ENCODE peak calls at places on chromosomes 12 and 14, in four cellular contexts. N is A549, I is breast epithelium, M is osteoblast. W is an unnamed sample.

GRCh38 chr14:21913759-21914158 is 240.1 kb upstream of the OR4E1 start:
- DNase-seq in N (peak; percentile 48), M (no peak), I (no peak), W (peak; percentile 31)

GRCh38 chr12:113860950-113861349 is 105.2 kb downstream of the RBM19 start:
- DNase-seq in N (peak; percentile 60), I (no peak), M (peak; percentile 97), W (peak; percentile 62)

GRCh38 chr12:14845350-14845750 is 2.0 kb upstream of the ART4 start:
- DNase-seq in I (no peak), N (peak; percentile 58), M (no peak), W (peak; percentile 46)

GRCh38 chr14:85813040-85813439 is 283.1 kb downstream of the FLRT2 start:
- DNase-seq in I (no peak), M (no peak), N (no peak), W (no peak)

GRCh38 chr12:30997685-30998440 is 71.3 kb downstream of the TSPAN11 start:
- DNase-seq in N (no peak), M (peak; percentile 51), I (no peak), W (no peak)

GRCh38 chr12:114404451-114405198 is 1.3 kb downstream of the TBX5 start:
- DNase-seq in M (peak; percentile 72), I (no peak), N (no peak), W (no peak)

GRCh38 chr14:29858299-29858698 is 69.3 kb downstream of the PRKD1 start:
- DNase-seq in M (no peak), I (no peak), N (no peak), W (no peak)

GRCh38 chr12:76543831-76544347 is 15.7 kb downstream of the OSBPL8 start:
- DNase-seq in N (no peak), M (no peak), I (no peak), W (no peak)

GRCh38 chr12:4037747-4038312 is 164.6 kb upstream of the PARP11 start:
- DNase-seq in I (no peak), N (peak; percentile 29), M (peak; percentile 89), W (peak; percentile 19)

GRCh38 chr12:32021346-32021773 is 62.1 kb downstream of the RESF1 start:
- DNase-seq in I (no peak), N (no peak), M (no peak), W (no peak)

GRCh38 chr12:92304335-92305066 is 158.9 kb upstream of the BTG1 start:
- DNase-seq in M (no peak), I (no peak), N (no peak), W (no peak)

GRCh38 chr12:27331299-27331926 is 1.2 kb upstream of the BMAL2 start:
- DNase-seq in N (peak; percentile 64), I (no peak), M (peak; percentile 97), W (peak; percentile 81)

DNA sequence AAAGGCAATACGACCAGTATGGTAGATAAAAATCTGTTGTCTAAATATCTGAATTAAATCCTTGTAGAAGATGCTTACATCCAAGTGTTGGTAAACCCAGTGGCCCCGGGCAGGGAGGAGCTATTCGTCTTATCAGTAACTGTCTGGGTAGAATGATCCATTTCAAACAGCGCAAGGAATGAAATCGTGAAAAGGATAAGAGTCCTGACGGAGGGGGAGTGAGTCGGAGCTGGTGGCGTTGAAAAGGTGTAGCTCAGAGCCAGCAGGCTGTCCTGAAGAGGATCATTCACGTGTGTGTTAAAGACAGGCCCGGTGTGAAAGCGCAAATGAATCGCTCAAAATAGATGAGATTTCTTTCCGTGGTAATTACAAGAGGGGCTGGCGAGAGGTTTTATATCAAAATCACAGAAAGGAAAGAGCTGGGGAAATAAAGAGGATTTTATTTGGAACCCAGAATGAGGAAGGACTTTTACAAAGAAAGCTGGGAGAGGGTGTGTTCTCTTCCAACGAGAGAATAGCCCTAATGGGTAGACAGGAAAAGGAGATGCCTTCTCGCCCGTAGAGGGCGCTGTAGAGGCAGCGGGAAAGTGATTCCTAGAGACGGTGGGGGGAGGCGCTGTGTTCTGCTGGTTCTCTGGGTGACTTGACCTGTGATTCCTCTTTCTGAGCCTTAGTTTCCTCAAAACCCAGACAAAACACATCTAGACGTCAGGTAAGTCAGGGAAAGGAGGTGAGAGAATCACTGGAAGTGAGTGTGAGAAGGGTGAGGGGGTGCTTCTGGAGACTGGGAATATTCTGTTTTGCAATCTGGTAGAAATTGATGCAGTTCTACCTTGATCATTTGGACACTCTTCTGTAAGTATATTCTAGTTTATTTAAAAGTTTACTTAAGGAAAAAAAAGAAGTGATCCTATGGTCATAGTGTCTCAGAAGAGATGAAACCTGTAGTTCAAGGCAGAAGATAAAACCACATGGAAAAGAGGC is 39.3 kb downstream of the SRRM4 start:
- DNase-seq in N (peak; percentile 6), I (no peak), M (no peak), W (no peak)
- TF ChIP-seq CTCF in N (peak; percentile 27), I (no peak), M (no peak), W (no peak)

DNA sequence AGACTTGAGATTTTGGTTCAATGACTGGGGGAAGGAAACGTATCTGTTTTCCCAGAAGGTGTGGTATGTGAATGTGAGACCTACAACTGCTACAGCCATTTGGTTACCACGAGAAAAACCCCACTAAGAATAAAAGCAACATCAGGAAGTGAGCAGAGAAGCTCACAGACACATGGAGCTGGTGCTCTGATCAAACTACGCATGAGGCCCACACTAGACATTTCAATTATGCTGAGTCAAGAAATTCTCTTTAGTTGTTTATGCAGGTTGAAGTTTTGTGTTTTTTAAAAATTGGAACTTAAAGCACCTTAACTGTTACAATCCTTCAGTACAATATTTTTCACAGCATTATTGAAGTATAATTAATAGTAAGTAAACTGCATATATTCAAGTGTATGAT is 8.9 kb upstream of the SPTLC2 start:
- DNase-seq in N (no peak), I (no peak), M (no peak), W (no peak)
- H3K4me3 ChIP-seq in N (no peak overlapping the region), I (no peak overlapping the region), M (no peak overlapping the region), W (no peak overlapping the region)

GRCh38 chr14:58272589-58273372 is 25.6 kb upstream of the ARID4A start:
- DNase-seq in N (peak; percentile 8), I (no peak), M (peak; percentile 25), W (peak; percentile 34)
- TF ChIP-seq CTCF in N (no peak), I (no peak), M (no peak), W (peak; percentile 25)

GRCh38 chr12:80938397-80938796 is 663 bp upstream of the LIN7A start:
- DNase-seq in I (no peak), M (no peak), N (no peak), W (no peak)
- H3K4me3 ChIP-seq in I (peak overlapping the region; percentile 71), M (peak overlapping the region; percentile 85), N (no peak overlapping the region), W (peak overlapping the region; percentile 92)

GRCh38 chr12:52331833-52332232 is 10.6 kb upstream of the KRT83 start:
- DNase-seq in I (no peak), M (no peak), N (no peak), W (no peak)

GRCh38 chr12:52324068-52324444 is 2.9 kb upstream of the KRT83 start:
- DNase-seq in N (no peak), I (no peak), M (peak; percentile 30), W (no peak)

GRCh38 chr12:52327086-52327829 is 6.1 kb upstream of the KRT83 start:
- DNase-seq in I (peak; percentile 85), N (peak; percentile 100), M (peak; percentile 99), W (peak; percentile 61)

GRCh38 chr12:52331039-52331438 is 9.8 kb upstream of the KRT83 start:
- DNase-seq in N (no peak), I (no peak), M (peak; percentile 41), W (no peak)

DNA sequence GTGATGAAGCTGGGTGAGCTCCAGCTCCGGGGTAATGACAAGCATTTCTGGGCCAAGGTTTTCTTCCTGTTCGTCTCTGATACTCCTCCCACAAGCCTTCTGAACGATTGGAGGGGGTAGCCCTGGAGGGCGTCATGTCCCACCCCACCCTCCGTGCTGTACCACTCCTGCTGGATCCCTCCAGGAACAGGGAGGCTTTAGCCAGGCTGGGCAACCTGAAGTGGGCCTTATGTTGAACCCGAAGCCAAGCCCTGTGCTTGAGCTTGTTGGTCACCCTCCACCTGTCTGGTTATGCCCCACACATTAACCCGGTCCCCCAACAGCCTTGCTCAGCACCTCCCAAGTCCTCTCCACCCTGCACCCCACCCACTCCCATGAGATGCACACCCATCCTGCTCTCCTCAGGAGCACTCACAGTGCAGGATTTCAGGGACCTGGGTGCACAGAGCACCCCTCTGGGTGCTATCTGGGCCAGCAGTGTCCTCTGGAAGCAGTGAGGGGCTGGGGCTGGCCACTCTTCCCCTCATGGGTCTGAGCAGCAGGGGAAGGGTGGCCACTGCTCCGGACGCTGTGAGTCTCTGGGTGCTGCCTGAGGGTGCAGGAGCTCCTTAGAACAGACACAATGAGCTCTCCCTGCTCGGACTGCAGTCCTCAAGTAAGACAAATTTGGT is 6.8 kb upstream of the KRT83 start:
- DNase-seq in M (no peak), I (no peak), N (no peak), W (no peak)
- TF ChIP-seq CTCF in M (no peak), I (no peak), N (no peak), W (no peak)

GRCh38 chr14:60111732-60112131 is 20.0 kb downstream of the PCNX4 start:
- DNase-seq in N (no peak), M (no peak), I (no peak), W (no peak)

GRCh38 chr14:60116181-60116580 is 24.5 kb downstream of the PCNX4 start:
- DNase-seq in M (no peak), I (no peak), N (no peak), W (no peak)

GRCh38 chr14:60114881-60115280 is 23.2 kb downstream of the PCNX4 start:
- DNase-seq in I (no peak), N (no peak), M (no peak), W (peak; percentile 87)
- H3K4me3 ChIP-seq in I (no peak overlapping the region), N (no peak overlapping the region), M (no peak overlapping the region), W (no peak overlapping the region)

DNA sequence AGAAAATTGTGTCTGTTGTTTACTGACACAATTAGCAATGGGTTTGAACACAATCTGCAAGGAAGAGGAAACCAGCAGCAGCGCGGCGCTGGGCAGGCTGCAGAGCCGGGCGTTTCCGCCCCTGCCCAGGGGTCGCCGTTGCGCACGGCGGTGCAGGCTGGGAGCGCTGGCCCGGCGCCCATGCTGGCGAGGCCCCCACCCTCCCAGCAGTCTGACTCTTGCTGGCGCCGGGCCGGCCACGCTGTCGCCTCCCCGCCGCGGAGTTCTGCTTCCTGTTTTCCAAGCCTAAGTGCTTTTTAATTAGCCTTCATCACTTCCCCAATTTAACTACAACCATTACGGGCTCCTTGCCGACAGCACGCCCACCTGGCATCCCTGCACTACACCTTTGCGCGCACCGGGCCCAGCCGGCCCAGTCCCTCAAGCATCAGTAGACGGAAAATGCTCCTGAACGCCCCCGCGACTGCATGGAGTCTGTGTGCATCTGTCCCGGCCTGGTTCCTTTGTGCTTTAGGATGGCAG is 212.1 kb downstream of the GXYLT1 start:
- DNase-seq in N (no peak), M (no peak), I (peak; percentile 58), W (no peak)
- TF ChIP-seq CTCF in N (no peak), M (no peak), I (no peak), W (no peak)

W was measured in astrocyte of the cerebellum.